ENCODE peak calls at places on chromosomes 1 and 21, in four cellular contexts. M is K562, E is HepG2, L is H1. H is an unnamed sample.

GRCh38 chr1:94106716-94107115 is 14.2 kb downstream of the ABCA4 start:
- DNase-seq in M (no peak), E (no peak), L (no peak), H (no peak)

GRCh38 chr1:162256287-162256686 is 120.4 kb downstream of the SPATA46 start:
- DNase-seq in M (no peak), E (peak), L (no peak), H (no peak)

GRCh38 chr1:69524010-69524409 is 43.7 kb upstream of the LRRC7 start:
- DNase-seq in M (no peak), E (no peak), L (no peak), H (no peak)

GRCh38 chr1:175129997-175130648 is 62.5 kb downstream of the KIAA0040 start:
- DNase-seq in M (no peak), E (no peak), L (peak), H (no peak)

GRCh38 chr1:2583331-2583791 is 3.2 kb upstream of the PRXL2B start:
- DNase-seq in M (no peak), E (no peak), L (no peak), H (no peak)

GRCh38 chr1:182995894-182996293 is 27.3 kb upstream of the LAMC1 start:
- DNase-seq in M (no peak), E (no peak), L (no peak), H (no peak)

GRCh38 chr1:119919241-119919640 is 22.9 kb upstream of the ADAM30 start:
- DNase-seq in M (no peak), E (no peak), L (no peak), H (no peak)

GRCh38 chr1:50959303-50959912 is 659 bp downstream of the FAF1 start:
- DNase-seq in M (peak), E (peak), L (no peak), H (no peak)

GRCh38 chr1:16442273-16442672 is 1.7 kb downstream of the NECAP2 start:
- DNase-seq in M (no peak), E (no peak), L (no peak), H (no peak)

GRCh38 chr21:39660596-39660995 is 47.9 kb downstream of the B3GALT5 start:
- DNase-seq in M (no peak), E (no peak), L (no peak), H (peak)

GRCh38 chr1:89322402-89322801 is 41.5 kb upstream of the GBP6 start:
- DNase-seq in M (no peak), E (no peak), L (no peak), H (no peak)

GRCh38 chr21:28521932-28522826 is 470.5 kb downstream of the LTN1 start:
- DNase-seq in M (no peak), E (no peak), L (peak), H (no peak)

GRCh38 chr1:51989582-51990477 is 670 bp downstream of the RAB3B start:
- DNase-seq in M (no peak), E (no peak), L (no peak), H (no peak)

GRCh38 chr1:84435159-84435558 is 36.9 kb downstream of the DNASE2B start:
- DNase-seq in M (no peak), E (no peak), L (no peak), H (no peak)

GRCh38 chr1:36365310-36365895 is 20.3 kb downstream of the STK40 start:
- DNase-seq in M (no peak), E (no peak), L (no peak), H (no peak)

GRCh38 chr1:24779689-24780464 is 34.6 kb downstream of the CLIC4 start:
- DNase-seq in M (no peak), E (no peak), L (no peak), H (no peak)

GRCh38 chr1:217457016-217457415 is 173.9 kb downstream of the GPATCH2 start:
- DNase-seq in M (no peak), E (no peak), L (no peak), H (no peak)

GRCh38 chr1:47713333-47713953 is 275.6 kb downstream of the FOXD2 start:
- DNase-seq in M (no peak), E (no peak), L (no peak), H (no peak)

GRCh38 chr1:234214129-234214910 is 158.9 kb upstream of the COA6 start:
- DNase-seq in M (no peak), E (no peak), L (no peak), H (no peak)

GRCh38 chr1:30706528-30706927 is 16.9 kb downstream of the MATN1 start:
- DNase-seq in M (no peak), E (no peak), L (no peak), H (no peak)

GRCh38 chr1:22321917-22322316 is 129.7 kb upstream of the ZBTB40 start:
- DNase-seq in M (no peak), E (no peak), L (no peak), H (no peak)

GRCh38 chr21:25107708-25108107 is 499.6 kb downstream of the MRPL39 start:
- DNase-seq in M (no peak), E (no peak), L (peak), H (no peak)

GRCh38 chr1:6545276-6545934 is 8.9 kb downstream of the NOL9 start:
- DNase-seq in M (no peak), E (no peak), L (no peak), H (no peak)

GRCh38 chr1:226577401-226578180 is 29.0 kb downstream of the STUM start:
- DNase-seq in M (no peak), E (no peak), L (no peak), H (no peak)

GRCh38 chr1:159891275-159892157 is 8.4 kb downstream of the CFAP45 start:
- DNase-seq in M (peak), E (peak), L (peak), H (peak)

GRCh38 chr1:193183019-193183643 is 3.3 kb downstream of the B3GALT2 start:
- DNase-seq in M (peak), E (peak), L (no peak), H (peak)

GRCh38 chr1:44484155-44484688 is 79.2 kb downstream of the RNF220 start:
- DNase-seq in M (no peak), E (peak), L (peak), H (no peak)

GRCh38 chr1:212966619-212967018 is 16.3 kb downstream of the VASH2 start:
- DNase-seq in M (no peak), E (no peak), L (no peak), H (no peak)

GRCh38 chr1:208248254-208248935 is 4.2 kb upstream of the PLXNA2 start:
- DNase-seq in M (no peak), E (no peak), L (no peak), H (no peak)

GRCh38 chr1:119275930-119276215 is 92.7 kb upstream of the HAO2 start:
- DNase-seq in M (no peak), E (no peak), L (no peak), H (no peak)

GRCh38 chr1:56803561-56804156 is 15.5 kb downstream of the FYB2 start:
- DNase-seq in M (peak), E (peak), L (no peak), H (peak)

GRCh38 chr1:90574692-90575370 is 142.3 kb downstream of the BARHL2 start:
- DNase-seq in M (no peak), E (no peak), L (no peak), H (no peak)

GRCh38 chr1:90580176-90580575 is 136.9 kb downstream of the BARHL2 start:
- DNase-seq in M (no peak), E (no peak), L (no peak), H (no peak)

GRCh38 chr1:90573736-90574135 is 143.4 kb downstream of the BARHL2 start:
- DNase-seq in M (no peak), E (no peak), L (no peak), H (no peak)

GRCh38 chr1:90579212-90579802 is 137.8 kb downstream of the BARHL2 start:
- DNase-seq in M (peak), E (peak), L (no peak), H (peak)
- TF ChIP-seq PHF8 in M (no peak), E (no peak), L (no peak), H (no peak)

GRCh38 chr1:172041102-172041501 is 199.8 kb downstream of the DNM3 start:
- DNase-seq in M (no peak), E (no peak), L (no peak), H (no peak)

GRCh38 chr1:172040466-172040865 is 199.2 kb downstream of the DNM3 start:
- DNase-seq in M (no peak), E (no peak), L (no peak), H (peak)

DNA sequence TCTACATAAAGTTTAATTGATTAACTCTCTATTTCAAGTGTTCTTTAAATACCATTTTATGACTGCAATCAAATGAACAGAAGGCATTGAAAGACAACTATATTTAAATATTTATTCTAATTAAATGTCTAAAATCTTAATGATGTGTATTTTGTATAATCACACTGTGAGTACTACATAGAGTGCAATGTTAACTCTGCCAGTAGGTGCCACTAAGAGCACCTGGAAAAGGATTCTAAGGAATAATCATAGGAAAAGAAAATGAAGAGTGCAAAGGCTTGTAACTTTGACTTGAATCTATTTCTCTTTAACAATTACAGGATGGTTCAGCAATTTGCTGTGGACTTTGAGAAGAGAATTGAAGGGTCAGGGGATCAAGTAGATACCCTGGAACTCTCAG is 200.4 kb downstream of the DNM3 start:
- DNase-seq in M (no peak), E (no peak), L (no peak), H (peak)
- TF ChIP-seq PHF8 in M (no peak), E (no peak), L (no peak), H (no peak)

GRCh38 chr1:105544475-105544874 is 1512.0 kb upstream of the PRMT6 start:
- DNase-seq in M (no peak), E (no peak), L (no peak), H (no peak)
- TF ChIP-seq PHF8 in M (no peak), E (no peak), L (no peak), H (no peak)

GRCh38 chr1:60173729-60174128 is 100.2 kb upstream of the C1orf87 start:
- DNase-seq in M (no peak), E (no peak), L (no peak), H (no peak)

GRCh38 chr1:60171793-60172192 is 98.2 kb upstream of the C1orf87 start:
- DNase-seq in M (no peak), E (no peak), L (no peak), H (no peak)

GRCh38 chr1:60170709-60171108 is 97.1 kb upstream of the C1orf87 start:
- DNase-seq in M (no peak), E (no peak), L (no peak), H (no peak)

GRCh38 chr1:60173006-60173405 is 99.4 kb upstream of the C1orf87 start:
- DNase-seq in M (no peak), E (no peak), L (no peak), H (no peak)

GRCh38 chr1:60169206-60169605 is 95.6 kb upstream of the C1orf87 start:
- DNase-seq in M (no peak), E (no peak), L (no peak), H (no peak)
- TF ChIP-seq PHF8 in M (no peak), E (no peak), L (no peak), H (no peak)

DNA sequence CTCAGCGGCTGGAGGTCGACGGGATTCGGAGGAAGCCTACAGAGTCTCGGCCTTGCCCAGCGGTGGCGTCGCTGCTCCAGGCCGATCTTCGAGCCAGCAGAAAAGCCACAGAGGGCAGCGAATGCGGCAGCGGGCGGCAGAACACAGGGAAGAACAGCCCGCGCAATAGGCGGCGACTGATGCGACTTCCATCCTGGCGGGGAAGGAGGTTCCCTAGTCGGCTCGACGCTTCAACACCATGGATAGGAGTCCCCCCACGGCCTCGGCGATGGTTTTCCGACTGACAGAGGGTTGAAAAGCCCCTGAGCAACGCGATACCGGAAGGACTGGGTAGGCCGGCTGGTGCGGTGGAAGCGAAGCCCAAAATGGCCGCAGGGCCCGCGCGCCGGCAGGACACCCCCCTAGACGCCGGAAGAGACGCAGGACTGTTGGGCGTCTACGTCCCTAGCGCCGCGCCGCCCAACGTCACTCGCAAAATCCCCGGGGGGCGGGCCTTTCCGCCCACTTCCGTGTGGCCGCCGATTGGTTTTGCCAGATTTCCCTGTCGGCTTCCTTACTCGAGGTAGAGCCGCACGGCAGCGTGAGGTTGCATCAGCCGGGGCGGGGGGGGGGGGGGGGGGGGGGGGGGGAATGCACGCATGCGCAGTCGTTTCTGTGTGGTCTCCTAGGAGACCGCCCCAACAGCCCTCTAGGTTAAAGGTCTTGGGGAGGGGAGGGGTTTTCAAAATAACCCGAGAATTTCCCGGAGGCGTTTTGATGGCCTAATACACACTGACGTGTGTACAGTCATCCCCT is at the start of gene PPP1R15B:
- DNase-seq in M (peak), E (peak), L (peak), H (peak)
- TF ChIP-seq PHF8 in M (peak), E (peak), L (peak), H (peak)